ENCODE peak calls at places on chromosomes 1 and 21, in six cellular contexts. X, Y, R, W, A and Q are unnamed samples. For H3K79me2 and H3K9me3, the result is how much of the 10 kb centered on the place peaks cover.

GRCh38 chr1:67710417-67710816 is 25.4 kb downstream of the GADD45A start:
- DNase-seq in R (peak), X (no peak), W (peak), Y (no peak), A (no peak), Q (peak)

GRCh38 chr1:109785446-109786106 is 21.9 kb upstream of the EPS8L3 start:
- DNase-seq in Y (no peak), W (no peak), X (no peak), A (no peak), R (no peak), Q (no peak)

GRCh38 chr1:111507411-111508201 is 4.2 kb upstream of the ADORA3 start:
- DNase-seq in A (peak), W (peak), R (peak), Y (peak), X (peak), Q (peak)

GRCh38 chr1:143736562-143736961 is 235.2 kb downstream of the FAM72C start:
- DNase-seq in X (no peak), W (no peak), R (no peak), Y (no peak), A (no peak), Q (no peak)

GRCh38 chr1:187631381-187631675 is 802.6 kb downstream of the PLA2G4A start:
- DNase-seq in R (no peak), X (no peak), W (no peak), A (no peak), Y (no peak), Q (no peak)

GRCh38 chr1:156382561-156382960 is 13.6 kb downstream of the RHBG start:
- DNase-seq in Y (no peak), W (no peak), R (no peak), A (no peak), X (no peak), Q (peak)

GRCh38 chr1:247102381-247102780 is 1.8 kb downstream of the ZNF669 start:
- DNase-seq in W (peak), X (no peak), A (no peak), R (peak), Y (no peak), Q (peak)

GRCh38 chr1:19859876-19860275 is 22.3 kb upstream of the OTUD3 start:
- DNase-seq in X (no peak), Y (no peak), R (no peak), W (peak), A (no peak), Q (no peak)

GRCh38 chr1:177287996-177288395 is 117.2 kb downstream of the BRINP2 start:
- DNase-seq in A (no peak), Y (no peak), X (no peak), W (no peak), R (peak), Q (no peak)

GRCh38 chr1:201190624-201191051 is at the start of gene IGFN1:
- DNase-seq in Y (peak), X (peak), R (no peak), W (no peak), A (no peak), Q (no peak)

GRCh38 chr1:156162430-156163037 is 9.1 kb downstream of the SEMA4A start:
- DNase-seq in X (no peak), W (no peak), A (no peak), Y (no peak), R (no peak), Q (no peak)

DNA sequence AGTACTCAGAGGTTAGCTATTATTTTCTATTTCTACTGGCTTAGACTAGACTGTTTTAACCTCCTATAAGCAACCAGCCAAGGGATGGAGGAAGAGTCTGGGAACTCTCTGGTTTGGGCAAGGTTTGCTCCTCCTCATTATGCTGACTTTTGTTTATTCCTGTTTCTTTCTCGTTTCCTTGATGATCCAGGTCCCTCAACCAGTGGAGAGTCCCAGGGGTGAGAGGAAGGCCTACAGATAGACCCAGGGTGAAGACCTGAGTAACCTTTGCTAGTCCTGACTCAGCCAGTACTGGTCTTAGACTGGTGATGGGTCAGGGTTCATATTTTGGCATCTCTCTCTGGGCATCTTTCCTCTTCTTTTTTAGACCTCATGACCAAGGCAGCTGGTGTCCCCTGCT is 5.4 kb downstream of the TUFT1 start:
- DNase-seq in W (peak), Y (no peak), A (no peak), X (no peak), R (no peak), Q (no peak)
- H3K79me2 ChIP-seq in W (under half), Y (under half), A (under half), X (under half), R (under half), Q (half or more)

GRCh38 chr21:36207577-36208320 is 51.1 kb downstream of the DOP1B start:
- DNase-seq in Y (no peak), A (no peak), R (no peak), W (peak), X (no peak), Q (peak)
- H3K9me3 ChIP-seq in Y (under half), A (under half), R (under half), W (under half), X (under half), Q (under half)

DNA sequence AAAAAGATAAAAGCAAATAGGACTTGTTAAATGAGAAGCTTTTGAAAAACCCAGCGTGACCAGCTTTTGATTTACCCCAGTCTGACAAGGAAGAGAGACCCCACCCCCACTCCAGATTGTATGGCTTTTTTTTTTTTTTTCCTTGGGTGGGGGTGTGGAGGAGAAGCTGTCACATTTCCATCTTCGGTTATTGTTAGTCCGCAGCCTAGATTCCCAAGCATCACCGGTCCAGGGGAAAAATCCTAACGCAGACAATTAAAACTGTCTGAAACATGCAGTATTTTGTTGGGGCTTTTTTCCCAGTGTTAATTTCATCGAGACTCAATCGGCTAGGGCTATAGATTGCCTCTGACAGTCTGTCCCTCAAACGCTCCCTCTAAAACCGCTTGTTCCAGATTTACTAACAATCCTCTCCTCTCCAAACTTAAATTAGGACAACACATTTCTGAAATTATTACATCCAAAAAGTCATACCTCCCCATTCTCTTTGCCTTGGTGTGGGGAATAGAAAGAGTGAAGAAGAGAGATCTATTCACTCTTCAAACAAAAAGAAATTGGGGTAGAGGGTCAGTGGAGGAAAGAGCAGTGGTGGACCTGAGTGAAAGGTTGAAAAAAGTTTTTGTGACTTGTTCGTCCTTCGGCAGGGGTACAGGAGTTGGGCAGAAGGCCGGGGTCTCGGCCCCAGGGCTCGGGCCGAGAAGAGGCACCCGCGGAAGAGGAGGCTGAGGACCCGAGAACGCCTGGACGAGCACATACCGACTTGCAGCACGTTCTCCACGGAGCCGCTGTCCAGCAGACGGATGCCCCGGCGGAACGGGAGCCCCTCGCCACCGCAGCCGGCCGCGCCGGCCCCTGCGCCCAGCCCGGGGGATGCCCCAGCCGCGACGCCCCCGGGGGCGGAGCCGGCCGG is 1.1 kb downstream of the ZSWIM5 start:
- DNase-seq in R (peak), X (peak), W (peak), Y (peak), A (peak), Q (peak)
- H3K9ac ChIP-seq in R (no peak), X (no peak), W (no peak), Y (no peak), A (peak), Q (no peak)

DNA sequence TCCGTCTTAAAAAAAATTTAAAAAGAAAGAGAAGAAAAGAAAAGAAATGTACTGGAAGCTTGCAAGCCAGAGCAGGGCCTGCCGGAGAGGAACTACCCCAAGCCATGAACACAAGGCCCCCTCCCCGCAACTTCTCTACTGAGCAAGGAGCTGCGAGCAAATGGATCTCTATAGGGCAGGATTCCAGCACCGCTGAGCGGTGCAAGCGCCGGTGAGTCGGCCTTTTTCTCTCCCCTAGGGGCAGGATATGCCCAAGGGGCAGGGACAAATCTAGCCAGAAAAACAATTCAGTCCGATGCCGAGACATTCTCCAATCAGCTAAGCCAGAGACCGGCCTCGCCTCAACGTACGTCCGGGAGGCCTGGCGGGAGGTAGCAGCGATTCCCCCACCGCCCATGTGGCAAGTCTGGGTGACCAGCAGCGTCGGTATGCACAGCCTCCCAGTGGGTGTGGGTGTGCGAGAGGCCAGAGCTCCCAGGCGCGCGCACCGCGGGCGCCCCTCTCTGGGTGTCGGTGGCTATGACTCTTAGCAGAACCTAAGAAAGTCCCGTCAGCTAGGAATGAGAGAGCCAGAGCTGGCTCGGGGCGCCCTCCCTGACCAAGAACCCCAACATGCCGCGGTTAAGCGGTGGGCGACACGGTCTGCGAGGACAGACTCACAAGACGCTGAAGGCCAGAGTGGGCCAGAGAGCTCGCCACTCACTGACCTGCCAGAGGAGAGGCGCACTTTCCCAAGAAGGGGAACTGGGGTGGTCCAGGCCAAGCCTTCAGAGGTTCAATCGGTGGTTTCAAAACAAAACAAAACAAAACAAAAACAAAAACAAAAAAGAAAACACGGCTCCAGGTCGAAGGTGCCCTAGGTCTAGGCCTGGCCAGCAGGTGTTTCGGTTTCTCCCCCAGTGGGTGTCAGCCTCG is 1.9 kb downstream of the CSMD2 start:
- DNase-seq in W (peak), A (peak), R (peak), Y (peak), X (peak), Q (peak)
- H3K79me2 ChIP-seq in W (half or more), A (under half), R (under half), Y (under half), X (under half), Q (under half)